ENCODE peak calls at places on chromosome 18, in six cellular contexts. One of them, this sample, is unnamed.

GRCh38 chr18:42706618-42707017 is 408.9 kb downstream of the RIT2 start:
- DNase-seq in upper lobe of left lung: no peak
- DNase-seq in esophagus muscularis mucosa: no peak
- DNase-seq in A549: peak; percentile 1
- DNase-seq in transverse colon: peak; percentile 7
- DNase-seq in K562: no peak
- DNase-seq in this sample: no peak

GRCh38 chr18:57544958-57545661 is 41.4 kb downstream of the FECH start:
- DNase-seq in upper lobe of left lung: no peak
- DNase-seq in esophagus muscularis mucosa: no peak
- DNase-seq in A549: no peak
- DNase-seq in transverse colon: no peak
- DNase-seq in K562: no peak
- DNase-seq in this sample: no peak

GRCh38 chr18:36695806-36696205 is 133.0 kb downstream of the TPGS2 start:
- DNase-seq in upper lobe of left lung: no peak
- DNase-seq in esophagus muscularis mucosa: no peak
- DNase-seq in A549: no peak
- DNase-seq in transverse colon: no peak
- DNase-seq in K562: no peak
- DNase-seq in this sample: no peak

GRCh38 chr18:37286801-37287200 is 278.8 kb downstream of the CELF4 start:
- DNase-seq in upper lobe of left lung: no peak
- DNase-seq in esophagus muscularis mucosa: no peak
- DNase-seq in A549: no peak
- DNase-seq in transverse colon: no peak
- DNase-seq in K562: no peak
- DNase-seq in this sample: no peak

GRCh38 chr18:79503891-79504475 is 108.3 kb downstream of the NFATC1 start:
- DNase-seq in upper lobe of left lung: peak; percentile 7
- DNase-seq in esophagus muscularis mucosa: no peak
- DNase-seq in A549: no peak
- DNase-seq in transverse colon: peak; percentile 3
- DNase-seq in K562: no peak
- DNase-seq in this sample: no peak

GRCh38 chr18:28152354-28152753 is 24.6 kb downstream of the CDH2 start:
- DNase-seq in upper lobe of left lung: no peak
- DNase-seq in esophagus muscularis mucosa: no peak
- DNase-seq in A549: no peak
- DNase-seq in transverse colon: no peak
- DNase-seq in K562: no peak
- DNase-seq in this sample: no peak

GRCh38 chr18:8685141-8685913 is 20.0 kb upstream of the MTCL1 start:
- DNase-seq in upper lobe of left lung: peak; percentile 16
- DNase-seq in esophagus muscularis mucosa: peak; percentile 90
- DNase-seq in A549: no peak
- DNase-seq in transverse colon: no peak
- DNase-seq in K562: no peak
- DNase-seq in this sample: no peak

GRCh38 chr18:68121826-68122225 is 593.1 kb downstream of the TMX3 start:
- DNase-seq in upper lobe of left lung: no peak
- DNase-seq in esophagus muscularis mucosa: no peak
- DNase-seq in A549: no peak
- DNase-seq in transverse colon: no peak
- DNase-seq in K562: no peak
- DNase-seq in this sample: no peak

GRCh38 chr18:22469061-22469689 is 51.5 kb upstream of the CTAGE1 start:
- DNase-seq in upper lobe of left lung: no peak
- DNase-seq in esophagus muscularis mucosa: no peak
- DNase-seq in A549: no peak
- DNase-seq in transverse colon: no peak
- DNase-seq in K562: no peak
- DNase-seq in this sample: no peak

GRCh38 chr18:52426462-52426861 is 86.5 kb downstream of the DCC start:
- DNase-seq in upper lobe of left lung: no peak
- DNase-seq in esophagus muscularis mucosa: no peak
- DNase-seq in A549: no peak
- DNase-seq in transverse colon: no peak
- DNase-seq in K562: no peak
- DNase-seq in this sample: no peak

GRCh38 chr18:52426041-52426440 is 86.0 kb downstream of the DCC start:
- DNase-seq in upper lobe of left lung: no peak
- DNase-seq in esophagus muscularis mucosa: no peak
- DNase-seq in A549: no peak
- DNase-seq in transverse colon: no peak
- DNase-seq in K562: no peak
- DNase-seq in this sample: no peak

GRCh38 chr18:52427521-52428175 is 87.7 kb downstream of the DCC start:
- DNase-seq in upper lobe of left lung: no peak
- DNase-seq in esophagus muscularis mucosa: no peak
- DNase-seq in A549: no peak
- DNase-seq in transverse colon: no peak
- DNase-seq in K562: no peak
- DNase-seq in this sample: no peak

GRCh38 chr18:52422985-52423601 is 83.1 kb downstream of the DCC start:
- DNase-seq in upper lobe of left lung: no peak
- DNase-seq in esophagus muscularis mucosa: no peak
- DNase-seq in A549: peak; percentile 19
- DNase-seq in transverse colon: no peak
- DNase-seq in K562: no peak
- DNase-seq in this sample: no peak
- TF ChIP-seq EP300 in upper lobe of left lung: no peak
- TF ChIP-seq EP300 in esophagus muscularis mucosa: no peak
- TF ChIP-seq EP300 in A549: no peak
- TF ChIP-seq EP300 in transverse colon: no peak
- TF ChIP-seq EP300 in K562: no peak
- TF ChIP-seq EP300 in this sample: no peak

DNA sequence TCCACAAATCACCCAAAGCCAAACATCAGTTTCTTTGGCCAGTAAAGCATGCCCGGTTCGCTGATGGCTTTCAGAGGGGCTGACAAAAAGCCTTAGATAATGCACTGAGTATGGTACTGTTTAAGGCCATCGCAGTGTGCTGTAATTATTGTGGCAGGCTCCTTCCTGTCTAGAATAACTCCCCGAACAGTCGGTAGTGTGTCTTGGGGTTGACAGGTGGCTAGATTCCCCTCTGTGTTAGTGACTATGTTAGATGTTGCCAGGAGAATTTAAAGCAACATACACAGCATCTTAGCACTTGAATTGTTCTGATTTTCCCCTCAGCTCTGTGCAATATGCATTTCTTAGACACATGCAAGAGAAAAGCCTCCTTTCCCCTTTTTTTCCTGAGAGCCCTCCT is 331.3 kb downstream of the HRH4 start:
- DNase-seq in upper lobe of left lung: no peak
- DNase-seq in esophagus muscularis mucosa: no peak
- DNase-seq in A549: no peak
- DNase-seq in transverse colon: no peak
- DNase-seq in K562: no peak
- DNase-seq in this sample: no peak
- TF ChIP-seq EP300 in upper lobe of left lung: no peak
- TF ChIP-seq EP300 in esophagus muscularis mucosa: no peak
- TF ChIP-seq EP300 in A549: no peak
- TF ChIP-seq EP300 in transverse colon: no peak
- TF ChIP-seq EP300 in K562: no peak
- TF ChIP-seq EP300 in this sample: no peak

GRCh38 chr18:63157293-63158011 is 162.1 kb downstream of the BCL2 start:
- DNase-seq in upper lobe of left lung: no peak
- DNase-seq in esophagus muscularis mucosa: no peak
- DNase-seq in A549: no peak
- DNase-seq in transverse colon: peak; percentile 51
- DNase-seq in K562: no peak
- DNase-seq in this sample: no peak
- TF ChIP-seq EP300 in upper lobe of left lung: no peak
- TF ChIP-seq EP300 in esophagus muscularis mucosa: no peak
- TF ChIP-seq EP300 in A549: no peak
- TF ChIP-seq EP300 in transverse colon: no peak
- TF ChIP-seq EP300 in K562: no peak
- TF ChIP-seq EP300 in this sample: no peak

DNA sequence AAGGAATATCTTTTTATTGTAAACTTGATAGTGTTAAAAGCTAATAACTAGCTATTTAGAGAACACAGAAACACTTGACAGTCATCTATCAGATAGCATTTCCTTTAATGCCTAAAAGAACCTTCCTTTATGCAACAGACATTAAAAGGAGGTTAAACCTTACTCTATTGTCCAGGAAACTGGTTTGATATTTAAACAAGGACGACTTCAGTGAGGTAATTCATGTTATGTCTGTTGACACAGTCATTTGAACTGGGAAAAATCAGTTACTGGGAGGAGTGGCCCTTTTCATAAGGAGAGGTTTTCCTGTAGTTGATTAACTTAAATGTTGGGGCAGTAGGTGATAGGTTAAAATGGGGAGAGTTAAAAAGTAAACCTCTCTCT is 6.7 kb downstream of the TGIF1 start:
- DNase-seq in upper lobe of left lung: no peak
- DNase-seq in esophagus muscularis mucosa: no peak
- DNase-seq in A549: peak; percentile 83
- DNase-seq in transverse colon: no peak
- DNase-seq in K562: no peak
- DNase-seq in this sample: no peak
- TF ChIP-seq EP300 in upper lobe of left lung: no peak
- TF ChIP-seq EP300 in esophagus muscularis mucosa: no peak
- TF ChIP-seq EP300 in A549: no peak
- TF ChIP-seq EP300 in transverse colon: peak; percentile 79
- TF ChIP-seq EP300 in K562: no peak
- TF ChIP-seq EP300 in this sample: no peak

GRCh38 chr18:70074091-70074490 is 126.4 kb upstream of the CD226 start:
- DNase-seq in upper lobe of left lung: no peak
- DNase-seq in esophagus muscularis mucosa: no peak
- DNase-seq in A549: no peak
- DNase-seq in transverse colon: no peak
- DNase-seq in K562: no peak
- DNase-seq in this sample: no peak
- TF ChIP-seq EP300 in upper lobe of left lung: no peak
- TF ChIP-seq EP300 in esophagus muscularis mucosa: no peak
- TF ChIP-seq EP300 in A549: no peak
- TF ChIP-seq EP300 in transverse colon: no peak
- TF ChIP-seq EP300 in K562: no peak
- TF ChIP-seq EP300 in this sample: no peak

This sample was measured in sigmoid colon.